ENCODE peak calls at places on chromosomes 6 and 20, in four cellular contexts. I is NCI-H2081, J is T-helper 9 cell, E is H1. C is an unnamed sample.

GRCh38 chr20:21315138-21315537 is 12.0 kb downstream of the XRN2 start:
- DNase-seq in I (no peak), J (no peak), E (no peak), C (no peak)

GRCh38 chr6:87705070-87705691 is 3.1 kb upstream of the AKIRIN2 start:
- DNase-seq in I (no peak), J (no peak), E (no peak), C (no peak)

GRCh38 chr6:35426074-35426473 is 26.1 kb upstream of the FANCE start:
- DNase-seq in I (no peak), J (no peak), E (no peak), C (no peak)

GRCh38 chr6:133895573-133896343 is 6.8 kb downstream of the TCF21 start:
- DNase-seq in I (no peak), J (no peak), E (peak), C (no peak)

GRCh38 chr6:145175470-145175869 is 559.9 kb downstream of the EPM2A start:
- DNase-seq in I (no peak), J (no peak), E (no peak), C (no peak)

GRCh38 chr6:134936927-134937326 is 13.0 kb downstream of the ALDH8A1 start:
- DNase-seq in I (no peak), J (no peak), E (no peak), C (no peak)

GRCh38 chr20:22403860-22404608 is 180.3 kb downstream of the FOXA2 start:
- DNase-seq in I (peak), J (no peak), E (no peak), C (no peak)

GRCh38 chr20:36881888-36882287 is 6.0 kb downstream of the TLDC2 start:
- DNase-seq in I (no peak), J (no peak), E (no peak), C (no peak)

GRCh38 chr6:29201966-29202365 is 31.3 kb downstream of the OR2J2 start:
- DNase-seq in I (no peak), J (no peak), E (no peak), C (no peak)

GRCh38 chr6:53189554-53189953 is 40.9 kb upstream of the GCM1 start:
- DNase-seq in I (no peak), J (no peak), E (no peak), C (no peak)

GRCh38 chr20:59765599-59766177 is 161.3 kb downstream of the PHACTR3 start:
- DNase-seq in I (no peak), J (no peak), E (no peak), C (no peak)

GRCh38 chr6:116465246-116465645 is 4.1 kb downstream of the CALHM6 start:
- DNase-seq in I (no peak), J (no peak), E (no peak), C (no peak)

GRCh38 chr6:16438677-16439615 is 200.6 kb downstream of the GMPR start:
- DNase-seq in I (no peak), J (no peak), E (no peak), C (no peak)

GRCh38 chr6:166658115-166658791 is 31.2 kb upstream of the RPS6KA2 start:
- DNase-seq in I (no peak), J (no peak), E (no peak), C (no peak)

GRCh38 chr20:60820918-60821317 is 431.1 kb upstream of the CDH4 start:
- DNase-seq in I (no peak), J (no peak), E (no peak), C (no peak)

GRCh38 chr20:48544402-48545333 is 283.1 kb downstream of the PREX1 start:
- DNase-seq in I (peak), J (no peak), E (no peak), C (peak)

GRCh38 chr20:1950836-1951235 is 43.0 kb downstream of the PDYN start:
- DNase-seq in I (no peak), J (no peak), E (no peak), C (no peak)

GRCh38 chr6:7143161-7143974 is 35.6 kb downstream of the RREB1 start:
- DNase-seq in I (peak), J (no peak), E (no peak), C (peak)

GRCh38 chr20:50870572-50871161 is 60.6 kb downstream of the ADNP start:
- DNase-seq in I (no peak), J (no peak), E (peak), C (no peak)

GRCh38 chr6:118770112-118770788 is 118.9 kb upstream of the CEP85L start:
- DNase-seq in I (no peak), J (no peak), E (no peak), C (peak)

GRCh38 chr6:18101271-18101670 is 21.2 kb downstream of the NHLRC1 start:
- DNase-seq in I (no peak), J (no peak), E (no peak), C (no peak)

GRCh38 chr6:7919871-7920270 is 9.3 kb upstream of the TXNDC5 start:
- DNase-seq in I (no peak), J (no peak), E (no peak), C (no peak)

GRCh38 chr6:120411394-120411793 is 922.9 kb downstream of the TBC1D32 start:
- DNase-seq in I (no peak), J (no peak), E (no peak), C (no peak)

GRCh38 chr6:28772480-28773381 is 151.1 kb downstream of the TRIM27 start:
- DNase-seq in I (no peak), J (no peak), E (no peak), C (no peak)

GRCh38 chr6:41438746-41439145 is 103.3 kb downstream of the NCR2 start:
- DNase-seq in I (no peak), J (no peak), E (no peak), C (no peak)